ENCODE peak calls at places on chromosomes 7 and 10, in seven cellular contexts. M is GM23338, T is BE2C, G is mesendoderm, E is prostate gland, B is cardiac muscle cell, P is ovary. Q is an unnamed sample.

GRCh38 chr10:29951441-29951931 is 107.9 kb downstream of the JCAD start:
- DNase-seq in B (peak), M (no peak), T (no peak), P (no peak), E (peak), G (no peak), Q (no peak)

GRCh38 chr7:144738708-144739314 is 97.0 kb downstream of the TPK1 start:
- DNase-seq in B (peak), M (peak), P (no peak), G (peak), T (no peak), E (peak), Q (no peak)

GRCh38 chr10:78441704-78442103 is 408.0 kb downstream of the RPS24 start:
- DNase-seq in P (no peak), E (no peak), B (no peak), T (no peak), G (no peak), M (no peak), Q (no peak)

GRCh38 chr7:1505731-1506550 is 1.8 kb upstream of the INTS1 start:
- DNase-seq in P (peak), B (no peak), E (no peak), T (peak), M (no peak), G (peak), Q (peak)

GRCh38 chr7:34225193-34225592 is 319.9 kb downstream of the BMPER start:
- DNase-seq in G (peak), P (no peak), E (no peak), T (no peak), M (no peak), B (no peak), Q (no peak)

GRCh38 chr10:76547352-76547972 is 1090.1 kb downstream of the KCNMA1 start:
- DNase-seq in T (peak), G (peak), M (peak), E (peak), B (peak), P (peak), Q (peak)

GRCh38 chr7:78125884-78126283 is 327.3 kb downstream of the PHTF2 start:
- DNase-seq in E (no peak), P (no peak), B (no peak), T (no peak), M (no peak), G (no peak), Q (no peak)

GRCh38 chr7:101009629-101010028 is 10.3 kb upstream of the MUC17 start:
- DNase-seq in B (no peak), P (no peak), T (no peak), M (no peak), E (no peak), G (no peak), Q (no peak)

GRCh38 chr10:74246495-74246894 is 95.5 kb downstream of the ADK start:
- DNase-seq in T (no peak), B (no peak), M (no peak), P (no peak), E (no peak), G (no peak), Q (no peak)

GRCh38 chr10:125258676-125259075 is 98.3 kb upstream of the CTBP2 start:
- DNase-seq in G (peak), T (no peak), B (no peak), E (no peak), P (no peak), M (no peak), Q (no peak)

GRCh38 chr7:132666786-132667185 is 90.5 kb upstream of the PLXNA4 start:
- DNase-seq in G (no peak), P (no peak), E (no peak), B (no peak), T (no peak), M (no peak), Q (no peak)

DNA sequence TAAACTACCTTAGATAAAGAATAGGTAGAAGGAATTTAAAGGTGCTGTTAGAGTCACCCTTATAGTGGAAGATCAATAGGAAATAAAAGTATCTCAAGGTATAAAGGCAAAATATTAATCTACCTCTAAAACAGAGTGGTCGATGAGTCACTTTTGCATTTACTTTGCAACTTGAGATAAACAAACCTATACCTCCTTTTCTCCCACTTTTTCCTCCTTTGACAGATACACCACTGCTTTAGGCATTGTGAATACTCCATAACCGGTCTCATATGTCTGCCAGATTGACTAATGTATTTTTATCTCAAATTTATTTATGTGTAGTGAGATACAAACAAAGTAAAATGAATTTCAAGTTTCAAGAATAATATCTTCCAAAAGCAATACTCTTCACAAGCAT is 193.5 kb downstream of the SKAP2 start:
- DNase-seq in P (no peak), G (no peak), M (no peak), B (no peak), T (no peak), E (no peak), Q (no peak)
- H3K4me3 ChIP-seq in P (no peak), G (no peak), M (no peak), B (no peak), T (no peak), E (no peak), Q (no peak)

GRCh38 chr10:13585943-13586342 is 822 bp upstream of the PRPF18 start:
- DNase-seq in E (no peak), G (no peak), M (no peak), P (no peak), T (no peak), B (no peak), Q (no peak)
- H3K4me3 ChIP-seq in E (no peak), G (no peak), M (no peak), P (no peak), T (no peak), B (no peak), Q (no peak)

GRCh38 chr10:108849688-108850087 is 1073.6 kb downstream of the XPNPEP1 start:
- DNase-seq in G (no peak), B (no peak), E (no peak), M (no peak), T (no peak), P (no peak), Q (no peak)
- H3K4me3 ChIP-seq in G (no peak), B (no peak), E (no peak), M (no peak), T (no peak), P (no peak), Q (no peak)

GRCh38 chr10:97865488-97865887 is 15.8 kb downstream of the GOLGA7B start:
- DNase-seq in P (no peak), T (no peak), G (no peak), B (no peak), M (no peak), E (no peak), Q (peak)
- H3K4me3 ChIP-seq in P (no peak), T (no peak), G (no peak), B (no peak), M (no peak), E (no peak), Q (no peak)

DNA sequence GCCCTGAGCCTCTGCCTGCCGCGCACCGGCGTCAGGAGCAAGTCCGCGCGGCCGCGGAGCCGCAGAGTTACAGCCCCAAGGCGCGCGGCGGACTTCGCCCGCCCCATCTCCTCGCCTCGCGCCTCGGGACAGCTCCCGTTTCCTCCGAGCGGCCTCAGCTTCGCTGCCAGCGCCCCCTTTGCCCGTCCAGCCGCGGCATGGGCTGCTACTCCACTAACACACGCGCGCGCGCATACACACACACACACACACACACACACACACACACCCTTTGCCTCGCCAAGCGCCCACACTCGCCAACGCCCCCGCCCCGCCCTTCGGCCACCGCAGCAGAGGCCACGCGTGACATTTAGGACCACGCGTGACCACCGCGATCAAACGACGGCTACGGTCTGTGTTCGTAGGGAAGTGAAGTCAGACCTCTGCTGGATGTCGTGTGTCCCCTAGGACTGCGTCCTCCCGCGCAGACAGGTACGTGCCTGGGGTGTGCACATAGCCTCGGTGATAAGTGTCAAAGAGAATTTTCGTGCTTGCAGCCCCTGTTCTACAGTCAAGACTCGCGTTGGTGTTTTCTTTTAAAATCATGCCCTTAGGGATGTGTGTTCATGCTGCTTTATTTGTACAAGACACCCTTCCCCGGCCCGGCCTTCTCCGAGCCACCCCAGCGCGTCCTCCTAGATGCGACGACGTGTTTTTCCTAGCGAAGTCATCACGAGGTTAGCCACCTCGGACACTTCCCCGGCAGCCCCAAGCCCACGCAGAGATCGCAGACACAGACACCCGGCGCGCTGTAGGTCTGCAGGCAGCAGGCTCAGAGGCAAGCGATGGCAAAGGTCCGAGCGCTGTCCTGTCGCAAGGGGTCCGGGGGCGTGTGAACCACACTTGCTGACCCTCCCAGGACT is 890 bp downstream of the MKX start:
- DNase-seq in G (peak), M (peak), T (no peak), B (peak), P (peak), E (peak), Q (peak)
- H3K4me3 ChIP-seq in G (peak), M (peak), T (no peak), B (peak), P (peak), E (peak), Q (peak)

GRCh38 chr7:128264477-128264876 is 23.4 kb downstream of the LEP start:
- DNase-seq in G (no peak), B (no peak), E (no peak), M (no peak), P (no peak), T (peak), Q (no peak)

GRCh38 chr7:128265156-128265905 is 24.3 kb downstream of the LEP start:
- DNase-seq in T (no peak), G (no peak), P (no peak), E (no peak), M (no peak), B (no peak), Q (no peak)

GRCh38 chr7:128268233-128268632 is 27.2 kb downstream of the LEP start:
- DNase-seq in E (no peak), B (no peak), T (no peak), P (no peak), M (no peak), G (no peak), Q (no peak)

GRCh38 chr7:128265906-128266300 is 24.8 kb downstream of the LEP start:
- DNase-seq in G (no peak), P (no peak), E (no peak), M (no peak), B (no peak), T (peak), Q (no peak)

GRCh38 chr7:128266891-128267839 is 26.1 kb downstream of the LEP start:
- DNase-seq in M (peak), B (peak), P (peak), E (peak), T (peak), G (peak), Q (peak)
- H3K4me3 ChIP-seq in M (peak), B (no peak), P (no peak), E (no peak), T (peak), G (no peak), Q (no peak)

DNA sequence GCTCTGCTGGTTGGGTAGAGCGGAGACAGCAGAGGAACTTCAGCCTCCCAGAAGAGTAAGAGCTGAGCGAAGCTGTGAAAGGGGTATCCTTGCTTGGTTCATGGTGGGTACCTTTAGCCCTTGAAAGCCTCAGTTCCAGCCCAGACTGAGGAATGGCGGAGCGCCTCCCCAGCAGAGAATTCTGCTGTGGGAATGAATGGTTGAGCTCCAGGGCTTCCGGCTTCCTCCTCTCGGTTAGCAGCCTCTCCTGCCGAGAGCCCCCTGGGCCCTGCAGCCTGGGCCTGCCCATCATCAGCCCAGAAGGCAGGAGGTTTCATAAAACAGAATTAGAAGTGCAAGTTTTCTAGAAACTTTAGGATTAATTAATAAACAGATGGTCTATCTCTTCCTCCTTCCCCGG is 79.9 kb upstream of the ANLN start:
- DNase-seq in G (no peak), E (no peak), P (no peak), T (no peak), B (no peak), M (no peak), Q (peak)
- H3K4me3 ChIP-seq in G (no peak), E (no peak), P (no peak), T (no peak), B (no peak), M (no peak), Q (no peak)

DNA sequence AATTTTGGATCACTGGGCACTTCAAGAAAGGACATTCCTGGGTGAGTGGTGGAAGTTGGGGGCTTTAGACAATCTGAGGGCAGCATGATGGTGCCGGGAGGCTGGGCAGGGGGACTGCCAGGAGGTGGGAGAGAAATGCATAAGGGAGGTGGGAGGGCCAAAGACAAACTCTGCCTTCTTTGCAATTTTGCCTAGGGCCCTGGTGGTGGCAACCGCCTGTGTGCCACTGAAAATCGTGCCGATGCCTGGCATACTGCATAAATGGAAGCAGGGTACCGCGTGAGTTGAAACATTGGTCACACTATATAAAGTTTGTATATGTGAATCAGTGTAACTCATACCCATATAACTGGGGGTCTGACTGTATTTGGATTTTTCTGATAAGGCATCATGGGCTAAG is 3.3 kb downstream of the LUC7L2 start:
- DNase-seq in G (no peak), M (no peak), T (no peak), E (no peak), B (no peak), P (no peak), Q (no peak)
- H3K4me3 ChIP-seq in G (no peak), M (peak), T (no peak), E (no peak), B (no peak), P (no peak), Q (no peak)

GRCh38 chr7:104267701-104268368 is 60.0 kb upstream of the ORC5 start:
- DNase-seq in B (peak), P (no peak), E (no peak), T (no peak), G (peak), M (peak), Q (peak)

GRCh38 chr7:104275900-104276299 is 52.5 kb upstream of the LHFPL3 start:
- DNase-seq in E (no peak), T (no peak), P (no peak), G (no peak), M (no peak), B (no peak), Q (no peak)

GRCh38 chr7:104272767-104273384 is 55.5 kb upstream of the LHFPL3 start:
- DNase-seq in E (peak), M (peak), G (peak), T (peak), P (no peak), B (peak), Q (peak)

GRCh38 chr7:104271948-104272347 is 56.5 kb upstream of the LHFPL3 start:
- DNase-seq in P (no peak), T (no peak), M (no peak), E (no peak), G (no peak), B (no peak), Q (no peak)
- H3K4me3 ChIP-seq in P (no peak), T (no peak), M (no peak), E (no peak), G (no peak), B (no peak), Q (no peak)

DNA sequence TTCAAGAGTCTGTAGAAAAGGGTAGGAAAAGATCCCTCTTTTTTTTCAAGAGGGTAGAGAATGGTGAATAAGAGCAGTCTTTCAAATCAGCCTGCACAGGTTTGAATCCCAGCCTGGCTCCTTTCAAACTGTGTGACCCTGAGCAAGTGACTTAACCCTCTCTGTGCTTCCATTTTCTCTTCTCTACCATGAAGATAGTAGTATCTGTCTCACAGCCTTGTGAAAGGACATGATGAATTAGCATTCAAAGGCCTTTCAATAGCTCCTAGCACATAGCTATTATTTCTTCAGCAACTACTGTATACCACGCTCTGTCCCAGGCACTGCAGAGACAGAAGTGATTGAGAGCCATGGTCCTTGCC is 25.4 kb downstream of the LEP start:
- DNase-seq in P (no peak), T (no peak), B (no peak), G (no peak), E (no peak), M (no peak), Q (no peak)
- H3K4me3 ChIP-seq in P (no peak), T (peak), B (no peak), G (no peak), E (no peak), M (peak), Q (no peak)

Q was measured in H7.